ENCODE peak calls at places on chromosomes 13 and 19, in ten cellular contexts. One of them, this sample, is unnamed.
A peak's percentile ranks its signal among the peaks of the same experiment; 100 is the strongest.

GRCh38 chr13:36428083-36428482 is 4.2 kb upstream of the CCNA1 start:
- DNase-seq in stomach: no peak
- DNase-seq in GM12891: no peak
- DNase-seq in spleen: no peak
- DNase-seq in H1: no peak
- DNase-seq in HL-60: peak; percentile 56
- DNase-seq in transverse colon: no peak
- DNase-seq in sigmoid colon: no peak
- DNase-seq in upper lobe of left lung: peak; percentile 28
- DNase-seq in SK-N-SH: no peak
- DNase-seq in this sample: no peak

GRCh38 chr19:5143471-5144411 is 174.8 kb downstream of the KDM4B start:
- DNase-seq in stomach: no peak
- DNase-seq in GM12891: no peak
- DNase-seq in spleen: peak; percentile 86
- DNase-seq in H1: no peak
- DNase-seq in HL-60: no peak
- DNase-seq in transverse colon: no peak
- DNase-seq in sigmoid colon: no peak
- DNase-seq in upper lobe of left lung: no peak
- DNase-seq in SK-N-SH: no peak
- DNase-seq in this sample: no peak

GRCh38 chr19:55176116-55176515 is 4.0 kb downstream of the SYT5 start:
- DNase-seq in stomach: no peak
- DNase-seq in GM12891: no peak
- DNase-seq in spleen: no peak
- DNase-seq in H1: no peak
- DNase-seq in HL-60: no peak
- DNase-seq in transverse colon: no peak
- DNase-seq in sigmoid colon: no peak
- DNase-seq in upper lobe of left lung: no peak
- DNase-seq in SK-N-SH: no peak
- DNase-seq in this sample: no peak

GRCh38 chr19:13420780-13421179 is 85.5 kb downstream of the CACNA1A start:
- DNase-seq in stomach: no peak
- DNase-seq in GM12891: no peak
- DNase-seq in spleen: no peak
- DNase-seq in H1: no peak
- DNase-seq in HL-60: no peak
- DNase-seq in transverse colon: no peak
- DNase-seq in sigmoid colon: no peak
- DNase-seq in upper lobe of left lung: no peak
- DNase-seq in SK-N-SH: no peak
- DNase-seq in this sample: no peak

GRCh38 chr13:109500146-109500773 is 286.1 kb downstream of the IRS2 start:
- DNase-seq in stomach: no peak
- DNase-seq in GM12891: no peak
- DNase-seq in spleen: no peak
- DNase-seq in H1: no peak
- DNase-seq in HL-60: no peak
- DNase-seq in transverse colon: no peak
- DNase-seq in sigmoid colon: no peak
- DNase-seq in upper lobe of left lung: no peak
- DNase-seq in SK-N-SH: peak; percentile 72
- DNase-seq in this sample: no peak

GRCh38 chr19:36051236-36051635 is 2.8 kb downstream of the THAP8 start:
- DNase-seq in stomach: no peak
- DNase-seq in GM12891: no peak
- DNase-seq in spleen: no peak
- DNase-seq in H1: peak; percentile 66
- DNase-seq in HL-60: no peak
- DNase-seq in transverse colon: no peak
- DNase-seq in sigmoid colon: no peak
- DNase-seq in upper lobe of left lung: no peak
- DNase-seq in SK-N-SH: no peak
- DNase-seq in this sample: no peak

GRCh38 chr19:39388657-39389056 is 2.2 kb downstream of the PAF1 start:
- DNase-seq in stomach: no peak
- DNase-seq in GM12891: no peak
- DNase-seq in spleen: no peak
- DNase-seq in H1: no peak
- DNase-seq in HL-60: no peak
- DNase-seq in transverse colon: no peak
- DNase-seq in sigmoid colon: no peak
- DNase-seq in upper lobe of left lung: no peak
- DNase-seq in SK-N-SH: no peak
- DNase-seq in this sample: no peak

GRCh38 chr19:5093297-5093858 is 124.5 kb downstream of the KDM4B start:
- DNase-seq in stomach: peak; percentile 36
- DNase-seq in GM12891: no peak
- DNase-seq in spleen: no peak
- DNase-seq in H1: no peak
- DNase-seq in HL-60: no peak
- DNase-seq in transverse colon: no peak
- DNase-seq in sigmoid colon: no peak
- DNase-seq in upper lobe of left lung: no peak
- DNase-seq in SK-N-SH: no peak
- DNase-seq in this sample: no peak

GRCh38 chr19:2308114-2308556 is at the start of gene LINGO3:
- DNase-seq in stomach: no peak
- DNase-seq in GM12891: no peak
- DNase-seq in spleen: no peak
- DNase-seq in H1: no peak
- DNase-seq in HL-60: no peak
- DNase-seq in transverse colon: no peak
- DNase-seq in sigmoid colon: no peak
- DNase-seq in upper lobe of left lung: no peak
- DNase-seq in SK-N-SH: peak; percentile 75
- DNase-seq in this sample: no peak

GRCh38 chr13:25906211-25906661 is 145.6 kb downstream of the SHISA2 start:
- DNase-seq in stomach: no peak
- DNase-seq in GM12891: no peak
- DNase-seq in spleen: no peak
- DNase-seq in H1: no peak
- DNase-seq in HL-60: no peak
- DNase-seq in transverse colon: no peak
- DNase-seq in sigmoid colon: no peak
- DNase-seq in upper lobe of left lung: no peak
- DNase-seq in SK-N-SH: no peak
- DNase-seq in this sample: no peak

GRCh38 chr19:50794074-50794777 is 4.0 kb downstream of the ACP4 start:
- DNase-seq in stomach: no peak
- DNase-seq in GM12891: peak; percentile 69
- DNase-seq in spleen: no peak
- DNase-seq in H1: peak; percentile 63
- DNase-seq in HL-60: peak; percentile 51
- DNase-seq in transverse colon: peak; percentile 38
- DNase-seq in sigmoid colon: no peak
- DNase-seq in upper lobe of left lung: no peak
- DNase-seq in SK-N-SH: peak; percentile 70
- DNase-seq in this sample: no peak

GRCh38 chr19:2394054-2394668 is 33.2 kb downstream of the TIMM13 start:
- DNase-seq in stomach: no peak
- DNase-seq in GM12891: peak; percentile 61
- DNase-seq in spleen: no peak
- DNase-seq in H1: no peak
- DNase-seq in HL-60: peak; percentile 89
- DNase-seq in transverse colon: peak; percentile 40
- DNase-seq in sigmoid colon: no peak
- DNase-seq in upper lobe of left lung: peak; percentile 52
- DNase-seq in SK-N-SH: no peak
- DNase-seq in this sample: no peak

GRCh38 chr13:66405908-66406802 is 824.0 kb downstream of the PCDH9 start:
- DNase-seq in stomach: no peak
- DNase-seq in GM12891: no peak
- DNase-seq in spleen: no peak
- DNase-seq in H1: no peak
- DNase-seq in HL-60: no peak
- DNase-seq in transverse colon: no peak
- DNase-seq in sigmoid colon: no peak
- DNase-seq in upper lobe of left lung: no peak
- DNase-seq in SK-N-SH: no peak
- DNase-seq in this sample: no peak

GRCh38 chr13:30181856-30182651 is 125.3 kb downstream of the KATNAL1 start:
- DNase-seq in stomach: no peak
- DNase-seq in GM12891: no peak
- DNase-seq in spleen: no peak
- DNase-seq in H1: no peak
- DNase-seq in HL-60: no peak
- DNase-seq in transverse colon: no peak
- DNase-seq in sigmoid colon: no peak
- DNase-seq in upper lobe of left lung: no peak
- DNase-seq in SK-N-SH: no peak
- DNase-seq in this sample: no peak

GRCh38 chr13:30191491-30192100 is 115.8 kb downstream of the KATNAL1 start:
- DNase-seq in stomach: no peak
- DNase-seq in GM12891: no peak
- DNase-seq in spleen: no peak
- DNase-seq in H1: no peak
- DNase-seq in HL-60: no peak
- DNase-seq in transverse colon: no peak
- DNase-seq in sigmoid colon: no peak
- DNase-seq in upper lobe of left lung: no peak
- DNase-seq in SK-N-SH: no peak
- DNase-seq in this sample: no peak

GRCh38 chr13:30192320-30193093 is 114.8 kb downstream of the KATNAL1 start:
- DNase-seq in stomach: no peak
- DNase-seq in GM12891: no peak
- DNase-seq in spleen: no peak
- DNase-seq in H1: no peak
- DNase-seq in HL-60: no peak
- DNase-seq in transverse colon: no peak
- DNase-seq in sigmoid colon: no peak
- DNase-seq in upper lobe of left lung: no peak
- DNase-seq in SK-N-SH: peak; percentile 14
- DNase-seq in this sample: peak; percentile 25

GRCh38 chr13:30186644-30187431 is 120.5 kb downstream of the KATNAL1 start:
- DNase-seq in stomach: no peak
- DNase-seq in GM12891: no peak
- DNase-seq in spleen: no peak
- DNase-seq in H1: no peak
- DNase-seq in HL-60: no peak
- DNase-seq in transverse colon: no peak
- DNase-seq in sigmoid colon: no peak
- DNase-seq in upper lobe of left lung: no peak
- DNase-seq in SK-N-SH: no peak
- DNase-seq in this sample: no peak
- TF ChIP-seq POLR2AphosphoS5 in stomach: no peak
- TF ChIP-seq POLR2AphosphoS5 in GM12891: no peak
- TF ChIP-seq POLR2AphosphoS5 in spleen: no peak
- TF ChIP-seq POLR2AphosphoS5 in H1: no peak
- TF ChIP-seq POLR2AphosphoS5 in HL-60: no peak
- TF ChIP-seq POLR2AphosphoS5 in transverse colon: no peak
- TF ChIP-seq POLR2AphosphoS5 in sigmoid colon: no peak
- TF ChIP-seq POLR2AphosphoS5 in upper lobe of left lung: no peak
- TF ChIP-seq POLR2AphosphoS5 in SK-N-SH: no peak
- TF ChIP-seq POLR2AphosphoS5 in this sample: no peak

DNA sequence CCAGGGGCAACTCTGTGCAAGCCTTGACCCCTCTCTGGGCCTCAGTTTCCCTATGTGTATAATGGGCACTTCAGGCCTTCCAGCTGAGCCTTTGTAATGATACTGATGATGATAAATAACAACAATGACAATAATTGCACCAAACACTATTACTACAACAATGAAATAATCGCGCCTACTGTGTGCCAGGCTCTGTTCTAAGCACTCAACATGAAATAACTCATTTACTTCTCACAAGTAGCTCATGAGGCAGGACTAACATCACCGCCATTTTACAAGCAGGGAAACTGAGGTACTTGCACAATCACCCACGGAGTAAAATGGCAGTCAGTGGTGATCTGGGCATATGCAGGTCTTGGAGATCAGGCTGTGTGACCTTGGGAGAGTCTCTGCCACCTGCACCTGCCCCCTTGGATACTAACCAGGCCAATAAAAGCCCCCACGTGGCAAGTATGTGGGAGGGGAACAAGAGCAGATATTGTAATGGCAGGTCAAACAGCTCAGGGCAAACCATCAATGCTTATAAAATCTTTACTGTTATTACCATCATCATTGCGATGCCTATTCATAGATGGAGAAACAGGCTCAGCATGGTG is 540 bp upstream of the ANGPTL8 start:
- DNase-seq in stomach: no peak
- DNase-seq in GM12891: no peak
- DNase-seq in spleen: no peak
- DNase-seq in H1: no peak
- DNase-seq in HL-60: no peak
- DNase-seq in transverse colon: no peak
- DNase-seq in sigmoid colon: no peak
- DNase-seq in upper lobe of left lung: no peak
- DNase-seq in SK-N-SH: no peak
- DNase-seq in this sample: no peak
- TF ChIP-seq POLR2AphosphoS5 in stomach: no peak
- TF ChIP-seq POLR2AphosphoS5 in GM12891: no peak
- TF ChIP-seq POLR2AphosphoS5 in spleen: no peak
- TF ChIP-seq POLR2AphosphoS5 in H1: no peak
- TF ChIP-seq POLR2AphosphoS5 in HL-60: no peak
- TF ChIP-seq POLR2AphosphoS5 in transverse colon: no peak
- TF ChIP-seq POLR2AphosphoS5 in sigmoid colon: no peak
- TF ChIP-seq POLR2AphosphoS5 in upper lobe of left lung: no peak
- TF ChIP-seq POLR2AphosphoS5 in SK-N-SH: no peak
- TF ChIP-seq POLR2AphosphoS5 in this sample: no peak

GRCh38 chr13:21014666-21015170 is 46.7 kb downstream of the LATS2 start:
- DNase-seq in stomach: no peak
- DNase-seq in GM12891: no peak
- DNase-seq in spleen: no peak
- DNase-seq in H1: no peak
- DNase-seq in HL-60: no peak
- DNase-seq in transverse colon: no peak
- DNase-seq in sigmoid colon: peak; percentile 78
- DNase-seq in upper lobe of left lung: no peak
- DNase-seq in SK-N-SH: no peak
- DNase-seq in this sample: no peak
- TF ChIP-seq POLR2AphosphoS5 in stomach: peak; percentile 47
- TF ChIP-seq POLR2AphosphoS5 in GM12891: no peak
- TF ChIP-seq POLR2AphosphoS5 in spleen: no peak
- TF ChIP-seq POLR2AphosphoS5 in H1: no peak
- TF ChIP-seq POLR2AphosphoS5 in HL-60: no peak
- TF ChIP-seq POLR2AphosphoS5 in transverse colon: peak; percentile 24
- TF ChIP-seq POLR2AphosphoS5 in sigmoid colon: peak; percentile 79
- TF ChIP-seq POLR2AphosphoS5 in upper lobe of left lung: no peak
- TF ChIP-seq POLR2AphosphoS5 in SK-N-SH: peak; percentile 15
- TF ChIP-seq POLR2AphosphoS5 in this sample: peak; percentile 68

DNA sequence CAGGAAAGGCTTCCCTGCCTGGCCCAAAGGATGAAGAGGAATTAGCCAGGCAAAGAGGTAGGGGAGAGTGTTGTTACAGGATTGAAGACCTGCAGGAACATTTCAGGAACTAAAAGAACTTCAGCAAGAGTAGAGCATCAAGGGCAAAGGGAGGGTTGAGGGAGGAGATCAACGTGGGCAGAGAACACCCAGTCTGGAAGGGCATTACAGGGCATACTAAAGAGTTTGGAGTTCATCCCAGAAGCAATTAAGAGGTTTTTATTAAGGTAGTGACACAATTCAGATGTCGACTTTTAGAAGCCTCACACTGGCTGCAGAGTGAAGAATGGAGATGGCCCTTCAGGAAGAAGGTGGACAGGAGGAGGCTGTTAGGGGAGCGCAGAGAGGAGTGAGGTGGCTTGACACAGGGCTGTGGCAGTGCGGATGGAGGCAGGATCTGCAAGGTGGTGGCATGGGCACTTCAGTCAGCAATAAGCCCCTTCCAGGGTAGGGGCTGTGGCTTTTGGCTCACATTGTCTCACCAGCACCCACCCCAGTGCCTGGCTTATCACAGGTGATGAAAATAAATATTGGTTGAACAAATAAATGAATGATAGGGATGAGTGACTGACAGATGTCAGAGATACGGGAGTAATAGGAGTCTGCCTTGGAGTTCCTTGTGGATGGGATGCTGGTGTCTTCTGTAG is 24.9 kb downstream of the TEX26 start:
- DNase-seq in stomach: no peak
- DNase-seq in GM12891: no peak
- DNase-seq in spleen: no peak
- DNase-seq in H1: no peak
- DNase-seq in HL-60: no peak
- DNase-seq in transverse colon: no peak
- DNase-seq in sigmoid colon: no peak
- DNase-seq in upper lobe of left lung: no peak
- DNase-seq in SK-N-SH: no peak
- DNase-seq in this sample: no peak
- TF ChIP-seq POLR2AphosphoS5 in stomach: no peak
- TF ChIP-seq POLR2AphosphoS5 in GM12891: no peak
- TF ChIP-seq POLR2AphosphoS5 in spleen: no peak
- TF ChIP-seq POLR2AphosphoS5 in H1: no peak
- TF ChIP-seq POLR2AphosphoS5 in HL-60: no peak
- TF ChIP-seq POLR2AphosphoS5 in transverse colon: no peak
- TF ChIP-seq POLR2AphosphoS5 in sigmoid colon: no peak
- TF ChIP-seq POLR2AphosphoS5 in upper lobe of left lung: no peak
- TF ChIP-seq POLR2AphosphoS5 in SK-N-SH: no peak
- TF ChIP-seq POLR2AphosphoS5 in this sample: no peak